ENCODE peak calls at places on chromosome 6, in six cellular contexts. G is HCT116; C is aorta; B is GM19239; H is stimulated activated CD4-positive, alpha-beta T cell treated with anti-CD3 and anti-CD28 coated beads, Interleukin-15, amount 100 ng/mL, for 1 hour; J is NCI-H748 treated with DMSO at 0.1 percent for 48 hours. Z is an unnamed sample.

GRCh38 chr6:81997091-81997926 is 244.8 kb upstream of the TENT5A start:
- DNase-seq in C (no peak), B (no peak), J (no peak), G (no peak), H (no peak), Z (no peak)

GRCh38 chr6:127952831-127953230 is 52.0 kb upstream of the THEMIS start:
- DNase-seq in J (no peak), G (no peak), C (no peak), H (no peak), B (no peak), Z (peak)

GRCh38 chr6:80003841-80004198 is 629 bp upstream of the TTK start:
- DNase-seq in J (no peak), B (no peak), G (no peak), C (peak), H (no peak), Z (peak)

GRCh38 chr6:163356324-163356723 is 58.2 kb upstream of the QKI start:
- DNase-seq in C (peak), G (no peak), H (no peak), J (no peak), B (no peak), Z (no peak)

GRCh38 chr6:68695838-68696237 is 60.8 kb downstream of the ADGRB3 start:
- DNase-seq in H (no peak), B (no peak), C (no peak), G (no peak), J (no peak), Z (no peak)

GRCh38 chr6:3090013-3090412 is 21.7 kb downstream of the RIPK1 start:
- DNase-seq in J (no peak), C (no peak), B (no peak), G (no peak), H (no peak), Z (no peak)

GRCh38 chr6:1485678-1486077 is 96.3 kb downstream of the FOXF2 start:
- DNase-seq in C (no peak), G (peak), J (no peak), B (no peak), H (no peak), Z (no peak)

GRCh38 chr6:26032387-26033131 is 54.7 kb upstream of the HFE start:
- DNase-seq in B (no peak), G (no peak), H (no peak), J (no peak), C (no peak), Z (no peak)

GRCh38 chr6:138255443-138255842 is 37.2 kb upstream of the PBOV1 start:
- DNase-seq in C (no peak), J (no peak), H (no peak), B (no peak), G (no peak), Z (no peak)

GRCh38 chr6:109978174-109979032 is at the start of gene GPR6:
- DNase-seq in J (peak), G (no peak), C (peak), H (no peak), B (peak), Z (peak)